ENCODE peak calls at places on chromosome 6, in six cellular contexts. V is DND-41, P is GM23338, E is transverse colon, R is tibial artery, D is A549. S is an unnamed sample.

GRCh38 chr6:149060300-149060984 is 257.1 kb upstream of the TAB2 start:
- DNase-seq in V (peak), P (no peak), E (peak), R (no peak), D (no peak), S (peak)

GRCh38 chr6:113328886-113329381 is 528.2 kb upstream of the MARCKS start:
- DNase-seq in V (no peak), P (no peak), E (no peak), R (no peak), D (no peak), S (no peak)

GRCh38 chr6:89351632-89352328 is 742 bp downstream of the UBE2J1 start:
- DNase-seq in V (no peak), P (peak), E (no peak), R (no peak), D (peak), S (no peak)

GRCh38 chr6:154962751-154963150 is 32.4 kb upstream of the TIAM2 start:
- DNase-seq in V (no peak), P (no peak), E (no peak), R (peak), D (peak), S (no peak)

GRCh38 chr6:123965894-123966293 is 162.2 kb downstream of the NKAIN2 start:
- DNase-seq in V (no peak), P (peak), E (no peak), R (no peak), D (no peak), S (no peak)

GRCh38 chr6:29479560-29479959 is 8.2 kb downstream of the MAS1L start:
- DNase-seq in V (no peak), P (no peak), E (no peak), R (no peak), D (no peak), S (no peak)

GRCh38 chr6:109466212-109466923 is 10.8 kb upstream of the MICAL1 start:
- DNase-seq in V (no peak), P (no peak), E (no peak), R (no peak), D (no peak), S (no peak)

GRCh38 chr6:144347447-144347758 is 62.3 kb downstream of the UTRN start:
- DNase-seq in V (no peak), P (no peak), E (no peak), R (no peak), D (no peak), S (no peak)

GRCh38 chr6:149440735-149441662 is 40.9 kb downstream of the SUMO4 start:
- DNase-seq in V (peak), P (no peak), E (no peak), R (no peak), D (no peak), S (no peak)

GRCh38 chr6:158437571-158437970 is 122.3 kb upstream of the TMEM181 start:
- DNase-seq in V (no peak), P (no peak), E (no peak), R (no peak), D (no peak), S (no peak)

GRCh38 chr6:102438181-102438580 is 1044.7 kb downstream of the GRIK2 start:
- DNase-seq in V (no peak), P (no peak), E (no peak), R (no peak), D (no peak), S (no peak)

GRCh38 chr6:11229267-11230043 is 3.0 kb downstream of the NEDD9 start:
- DNase-seq in V (no peak), P (peak), E (no peak), R (no peak), D (no peak), S (peak)

GRCh38 chr6:87730310-87730709 is 28.3 kb upstream of the AKIRIN2 start:
- DNase-seq in V (no peak), P (no peak), E (peak), R (peak), D (no peak), S (no peak)

GRCh38 chr6:1871936-1872335 is 262.2 kb downstream of the FOXC1 start:
- DNase-seq in V (no peak), P (peak), E (no peak), R (peak), D (no peak), S (peak)

GRCh38 chr6:155154158-155154830 is 109.5 kb upstream of the CLDN20 start:
- DNase-seq in V (peak), P (no peak), E (no peak), R (no peak), D (no peak), S (no peak)

GRCh38 chr6:156729248-156729647 is 47.9 kb upstream of the ARID1B start:
- DNase-seq in V (no peak), P (no peak), E (no peak), R (no peak), D (no peak), S (no peak)

GRCh38 chr6:136333824-136334464 is 44.3 kb upstream of the BCLAF1 start:
- DNase-seq in V (no peak), P (no peak), E (no peak), R (no peak), D (no peak), S (no peak)
- H3K27ac ChIP-seq in V (no peak), P (no peak), E (no peak), R (no peak), D (no peak), S (no peak)

GRCh38 chr6:74940211-74940610 is 265.6 kb downstream of the COL12A1 start:
- DNase-seq in V (no peak), P (no peak), E (no peak), R (no peak), D (no peak), S (no peak)
- TF ChIP-seq CTCF in V (no peak), P (no peak), E (no peak), R (no peak), D (no peak), S (no peak)

GRCh38 chr6:16585805-16586204 is 175.5 kb downstream of the ATXN1 start:
- DNase-seq in V (no peak), P (no peak), E (no peak), R (no peak), D (no peak), S (no peak)
- H3K4me3 ChIP-seq in V (no peak), P (no peak), E (no peak), R (no peak), D (no peak), S (peak)

DNA sequence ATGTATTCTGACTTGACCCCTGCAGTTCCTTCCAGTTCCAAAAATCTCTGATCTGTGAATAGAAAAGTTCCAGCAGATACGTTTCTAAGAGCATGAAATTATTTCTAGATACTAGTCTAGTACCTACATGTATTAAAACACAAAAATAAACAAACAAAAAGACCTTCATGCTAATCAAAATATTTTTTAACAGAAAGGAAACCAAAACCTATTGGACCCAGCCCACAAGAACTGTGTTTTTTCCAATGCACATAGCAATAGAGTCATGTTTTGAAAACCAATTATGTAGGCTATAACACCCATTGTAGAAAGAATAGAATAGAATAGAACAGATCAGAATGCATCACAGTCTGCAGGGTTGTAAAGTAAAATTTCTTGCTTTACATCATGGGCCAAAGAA is 158.6 kb upstream of the TNFAIP3 start:
- DNase-seq in V (no peak), P (no peak), E (no peak), R (no peak), D (no peak), S (no peak)
- H3K27ac ChIP-seq in V (peak), P (no peak), E (peak), R (no peak), D (peak), S (no peak)

DNA sequence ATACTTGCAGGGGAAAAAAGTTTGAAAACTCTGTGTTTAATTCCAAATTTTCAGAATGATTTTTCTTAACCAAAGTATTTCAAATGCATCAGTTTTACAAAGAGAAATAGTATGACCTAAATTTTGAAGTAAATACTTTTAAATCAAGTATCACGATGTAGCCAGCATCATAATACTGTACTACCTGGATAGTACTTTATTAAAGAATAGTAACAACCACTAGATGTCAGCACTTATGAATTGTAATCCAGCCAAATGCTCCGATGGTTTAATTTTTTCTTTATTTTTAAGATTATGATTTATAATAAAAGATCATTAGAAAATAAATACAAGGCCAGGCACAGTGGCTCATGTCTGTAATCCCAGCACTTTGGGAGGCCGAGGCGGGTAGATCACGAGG is 37.2 kb upstream of the HACE1 start:
- DNase-seq in V (no peak), P (peak), E (no peak), R (no peak), D (peak), S (no peak)
- TF ChIP-seq CTCF in V (peak), P (peak), E (no peak), R (no peak), D (peak), S (no peak)

DNA sequence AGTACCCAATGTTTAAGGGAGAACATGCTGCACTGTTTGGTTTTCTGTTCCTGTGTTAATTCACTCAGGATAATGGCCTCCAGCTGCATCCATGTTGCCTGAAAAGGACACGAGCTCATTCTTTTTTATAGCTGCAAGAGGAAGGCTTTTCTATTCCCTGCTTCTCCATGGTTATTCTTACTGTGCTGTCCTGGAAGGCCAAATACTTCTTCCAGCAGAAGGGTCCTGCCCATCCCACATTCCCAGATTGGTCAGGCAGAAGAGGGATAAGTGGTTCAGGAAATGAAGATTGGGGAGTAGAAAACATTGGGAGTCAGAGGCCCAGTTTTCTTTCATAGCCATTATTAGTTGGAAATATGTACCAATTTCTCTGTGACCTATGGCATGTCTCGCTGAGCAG is 122.4 kb downstream of the TCP11 start:
- DNase-seq in V (no peak), P (no peak), E (no peak), R (no peak), D (no peak), S (no peak)
- H3K4me3 ChIP-seq in V (no peak), P (no peak), E (peak), R (peak), D (no peak), S (peak)

DNA sequence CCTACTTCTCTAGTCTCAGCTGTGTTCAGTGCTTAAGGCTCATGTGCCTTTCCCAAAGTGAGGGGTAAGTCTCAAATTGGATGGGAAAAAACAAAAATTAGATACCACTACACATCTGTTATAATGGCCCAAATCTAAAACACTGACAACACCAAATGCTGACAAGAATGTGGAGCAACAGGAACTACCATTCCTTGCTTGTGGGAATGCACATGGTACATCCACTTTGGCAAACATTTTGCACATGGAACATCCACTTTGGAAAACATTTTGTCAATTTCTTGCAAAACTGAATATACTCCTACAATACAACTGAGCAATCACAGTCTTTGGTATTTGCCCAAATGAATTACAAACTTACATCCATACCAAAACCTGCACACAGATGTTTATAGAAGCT is 109.3 kb downstream of the TENT5A start:
- DNase-seq in V (no peak), P (no peak), E (no peak), R (no peak), D (no peak), S (no peak)
- H3K27ac ChIP-seq in V (no peak), P (no peak), E (no peak), R (no peak), D (no peak), S (no peak)

DNA sequence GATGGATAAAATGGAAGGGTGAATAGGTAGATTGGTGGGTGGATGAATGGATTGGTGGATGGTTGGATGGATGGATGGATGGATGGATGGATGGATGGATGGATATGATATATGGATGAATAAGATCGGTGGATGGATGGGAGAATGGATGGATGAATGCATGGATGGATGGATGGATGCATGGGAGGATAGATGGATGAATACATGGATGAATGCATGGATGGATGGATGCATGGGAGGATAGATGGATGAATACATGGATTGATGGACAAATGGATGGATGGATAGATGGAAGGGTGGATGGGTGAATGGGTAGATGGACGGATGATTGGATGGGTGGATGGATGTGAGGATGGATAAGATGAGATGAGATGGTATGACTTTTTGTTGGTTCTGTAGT is 95.7 kb upstream of the DUSP22 start:
- DNase-seq in V (no peak), P (no peak), E (no peak), R (no peak), D (no peak), S (no peak)
- TF ChIP-seq CTCF in V (no peak), P (no peak), E (no peak), R (no peak), D (no peak), S (no peak)